ENCODE peak calls at places on chromosome 5, in eight cellular contexts. U is choroid plexus epithelial cell; D is activated CD8-positive, alpha-beta memory T cell treated with anti-CD3 and anti-CD28 coated beads, Interleukin-2, amount 50 U/mL, for 4 hours; I is iPS-NIHi11; P is body of pancreas; S is left ventricle myocardium inferior; L is stimulated activated CD8-positive, alpha-beta memory T cell treated with anti-CD3 and anti-CD28 coated beads, Interleukin-4, amount 100 ng/mL, for 24 hours; G is fibroblast of villous mesenchyme. N is an unnamed sample.

GRCh38 chr5:159451197-159452052 is 121.1 kb upstream of the IL12B start:
- DNase-seq in U (peak), D (no peak), I (no peak), P (peak), S (no peak), L (no peak), G (peak), N (no peak)

GRCh38 chr5:92641031-92641962 is 939.7 kb downstream of the NR2F1-AS1 start:
- DNase-seq in U (peak), D (no peak), I (peak), P (peak), S (no peak), L (no peak), G (peak), N (peak)

GRCh38 chr5:134083517-134083916 is 31.0 kb upstream of the TCF7 start:
- DNase-seq in U (no peak), D (no peak), I (no peak), P (no peak), S (no peak), L (no peak), G (no peak), N (no peak)

GRCh38 chr5:44845777-44846176 is 37.0 kb downstream of the MRPS30 start:
- DNase-seq in U (no peak), D (no peak), I (no peak), P (no peak), S (no peak), L (no peak), G (no peak), N (no peak)

GRCh38 chr5:163436515-163436914 is 880 bp upstream of the CCNG1 start:
- DNase-seq in U (no peak), D (no peak), I (no peak), P (no peak), S (no peak), L (no peak), G (no peak), N (no peak)

GRCh38 chr5:172683696-172684464 is 42.8 kb downstream of the NEURL1B start:
- DNase-seq in U (no peak), D (peak), I (peak), P (no peak), S (no peak), L (peak), G (no peak), N (no peak)

GRCh38 chr5:143207563-143208364 is 195.7 kb downstream of the NR3C1 start:
- DNase-seq in U (peak), D (no peak), I (no peak), P (no peak), S (no peak), L (no peak), G (no peak), N (no peak)

GRCh38 chr5:38546691-38547146 is 9.7 kb downstream of the LIFR start:
- DNase-seq in U (no peak), D (no peak), I (no peak), P (peak), S (no peak), L (no peak), G (no peak), N (no peak)

GRCh38 chr5:9661316-9662015 is 31.3 kb upstream of the TAS2R1 start:
- DNase-seq in U (no peak), D (no peak), I (no peak), P (no peak), S (no peak), L (no peak), G (peak), N (no peak)

GRCh38 chr5:163619951-163620350 is 114.5 kb downstream of the MAT2B start:
- DNase-seq in U (no peak), D (no peak), I (no peak), P (no peak), S (no peak), L (no peak), G (peak), N (no peak)

GRCh38 chr5:61468483-61468865 is 136.4 kb downstream of the ZSWIM6 start:
- DNase-seq in U (no peak), D (no peak), I (no peak), P (no peak), S (no peak), L (no peak), G (peak), N (no peak)

GRCh38 chr5:78610163-78610583 is 38.4 kb downstream of the LHFPL2 start:
- DNase-seq in U (peak), D (no peak), I (no peak), P (peak), S (no peak), L (no peak), G (peak), N (no peak)

GRCh38 chr5:147558826-147559225 is 49.0 kb upstream of the DPYSL3 start:
- DNase-seq in U (peak), D (no peak), I (peak), P (peak), S (peak), L (no peak), G (peak), N (peak)

GRCh38 chr5:143245929-143246561 is 157.4 kb downstream of the NR3C1 start:
- DNase-seq in U (peak), D (no peak), I (peak), P (no peak), S (no peak), L (no peak), G (peak), N (no peak)

GRCh38 chr5:150266807-150267408 is 22.7 kb downstream of the CAMK2A start:
- DNase-seq in U (peak), D (no peak), I (peak), P (peak), S (no peak), L (no peak), G (no peak), N (no peak)

GRCh38 chr5:146006470-146006869 is 70.1 kb downstream of the SH3RF2 start:
- DNase-seq in U (no peak), D (no peak), I (no peak), P (no peak), S (no peak), L (no peak), G (no peak), N (no peak)

GRCh38 chr5:126139773-126140172 is 283.4 kb upstream of the GRAMD2B start:
- DNase-seq in U (peak), D (no peak), I (peak), P (no peak), S (no peak), L (no peak), G (peak), N (no peak)

GRCh38 chr5:60487466-60487865 is 212.5 kb downstream of the DEPDC1B start:
- DNase-seq in U (peak), D (no peak), I (no peak), P (no peak), S (no peak), L (no peak), G (peak), N (peak)

GRCh38 chr5:168712280-168712924 is 133.2 kb upstream of the PANK3 start:
- DNase-seq in U (peak), D (no peak), I (no peak), P (peak), S (no peak), L (no peak), G (peak), N (no peak)

GRCh38 chr5:38831909-38832308 is 13.9 kb upstream of the OSMR start:
- DNase-seq in U (peak), D (no peak), I (peak), P (no peak), S (no peak), L (no peak), G (peak), N (no peak)

GRCh38 chr5:63094730-63095129 is 516.1 kb downstream of the LRRC70 start:
- DNase-seq in U (no peak), D (no peak), I (no peak), P (no peak), S (no peak), L (no peak), G (no peak), N (no peak)

GRCh38 chr5:179304466-179304865 is 40.8 kb downstream of the ADAMTS2 start:
- DNase-seq in U (peak), D (no peak), I (no peak), P (no peak), S (no peak), L (no peak), G (peak), N (no peak)